ENCODE peak calls at places on chromosomes 2 and 18, in nine cellular contexts. One of them, this sample, is unnamed.

GRCh38 chr2:133836691-133837090 is 268.4 kb upstream of the NCKAP5 start:
- DNase-seq in T-cell: no peak
- DNase-seq in IMR-90: peak; percentile 70
- DNase-seq in T-helper 17 cell: no peak
- DNase-seq in stimulated activated naive B cell treated with anti-CD40 and anti-IgM and Interleukin-4, amounts not matched to agents 10 μg/mL and 1 μg/mL and 100 μg/mL, for 72 hours: no peak
- DNase-seq in HuH-7.5: no peak
- DNase-seq in fibroblast of gingiva: no peak
- DNase-seq in renal cortical epithelial cell: peak; percentile 94
- DNase-seq in amygdala: no peak
- DNase-seq in this sample: no peak

GRCh38 chr18:48294894-48295585 is 114.1 kb downstream of the ZBTB7C start:
- DNase-seq in T-cell: no peak
- DNase-seq in IMR-90: no peak
- DNase-seq in T-helper 17 cell: no peak
- DNase-seq in stimulated activated naive B cell treated with anti-CD40 and anti-IgM and Interleukin-4, amounts not matched to agents 10 μg/mL and 1 μg/mL and 100 μg/mL, for 72 hours: no peak
- DNase-seq in HuH-7.5: no peak
- DNase-seq in fibroblast of gingiva: no peak
- DNase-seq in renal cortical epithelial cell: no peak
- DNase-seq in amygdala: no peak
- DNase-seq in this sample: no peak

GRCh38 chr2:20633794-20634259 is 17.1 kb downstream of the HS1BP3 start:
- DNase-seq in T-cell: no peak
- DNase-seq in IMR-90: no peak
- DNase-seq in T-helper 17 cell: no peak
- DNase-seq in stimulated activated naive B cell treated with anti-CD40 and anti-IgM and Interleukin-4, amounts not matched to agents 10 μg/mL and 1 μg/mL and 100 μg/mL, for 72 hours: no peak
- DNase-seq in HuH-7.5: peak; percentile 31
- DNase-seq in fibroblast of gingiva: no peak
- DNase-seq in renal cortical epithelial cell: no peak
- DNase-seq in amygdala: no peak
- DNase-seq in this sample: no peak

GRCh38 chr2:169260846-169261245 is 101.5 kb downstream of the LRP2 start:
- DNase-seq in T-cell: no peak
- DNase-seq in IMR-90: no peak
- DNase-seq in T-helper 17 cell: no peak
- DNase-seq in stimulated activated naive B cell treated with anti-CD40 and anti-IgM and Interleukin-4, amounts not matched to agents 10 μg/mL and 1 μg/mL and 100 μg/mL, for 72 hours: no peak
- DNase-seq in HuH-7.5: no peak
- DNase-seq in fibroblast of gingiva: no peak
- DNase-seq in renal cortical epithelial cell: no peak
- DNase-seq in amygdala: no peak
- DNase-seq in this sample: no peak

GRCh38 chr2:169397697-169398096 is 35.4 kb upstream of the LRP2 start:
- DNase-seq in T-cell: no peak
- DNase-seq in IMR-90: no peak
- DNase-seq in T-helper 17 cell: no peak
- DNase-seq in stimulated activated naive B cell treated with anti-CD40 and anti-IgM and Interleukin-4, amounts not matched to agents 10 μg/mL and 1 μg/mL and 100 μg/mL, for 72 hours: no peak
- DNase-seq in HuH-7.5: no peak
- DNase-seq in fibroblast of gingiva: no peak
- DNase-seq in renal cortical epithelial cell: peak; percentile 22
- DNase-seq in amygdala: no peak
- DNase-seq in this sample: peak; percentile 10

GRCh38 chr2:54545700-54546450 is 89.7 kb downstream of the SPTBN1 start:
- DNase-seq in T-cell: no peak
- DNase-seq in IMR-90: peak; percentile 67
- DNase-seq in T-helper 17 cell: no peak
- DNase-seq in stimulated activated naive B cell treated with anti-CD40 and anti-IgM and Interleukin-4, amounts not matched to agents 10 μg/mL and 1 μg/mL and 100 μg/mL, for 72 hours: no peak
- DNase-seq in HuH-7.5: no peak
- DNase-seq in fibroblast of gingiva: peak; percentile 27
- DNase-seq in renal cortical epithelial cell: peak; percentile 100
- DNase-seq in amygdala: no peak
- DNase-seq in this sample: peak; percentile 93

GRCh38 chr2:237497820-237498128 is 10.7 kb downstream of the MLPH start:
- DNase-seq in T-cell: no peak
- DNase-seq in IMR-90: peak; percentile 47
- DNase-seq in T-helper 17 cell: no peak
- DNase-seq in stimulated activated naive B cell treated with anti-CD40 and anti-IgM and Interleukin-4, amounts not matched to agents 10 μg/mL and 1 μg/mL and 100 μg/mL, for 72 hours: no peak
- DNase-seq in HuH-7.5: no peak
- DNase-seq in fibroblast of gingiva: peak; percentile 79
- DNase-seq in renal cortical epithelial cell: no peak
- DNase-seq in amygdala: no peak
- DNase-seq in this sample: no peak

GRCh38 chr2:43438858-43439655 is 156.8 kb downstream of the THADA start:
- DNase-seq in T-cell: no peak
- DNase-seq in IMR-90: peak; percentile 36
- DNase-seq in T-helper 17 cell: no peak
- DNase-seq in stimulated activated naive B cell treated with anti-CD40 and anti-IgM and Interleukin-4, amounts not matched to agents 10 μg/mL and 1 μg/mL and 100 μg/mL, for 72 hours: no peak
- DNase-seq in HuH-7.5: no peak
- DNase-seq in fibroblast of gingiva: no peak
- DNase-seq in renal cortical epithelial cell: no peak
- DNase-seq in amygdala: no peak
- DNase-seq in this sample: peak; percentile 57

GRCh38 chr2:67215214-67215613 is 181.9 kb upstream of the ETAA1 start:
- DNase-seq in T-cell: no peak
- DNase-seq in IMR-90: peak; percentile 92
- DNase-seq in T-helper 17 cell: no peak
- DNase-seq in stimulated activated naive B cell treated with anti-CD40 and anti-IgM and Interleukin-4, amounts not matched to agents 10 μg/mL and 1 μg/mL and 100 μg/mL, for 72 hours: no peak
- DNase-seq in HuH-7.5: peak; percentile 47
- DNase-seq in fibroblast of gingiva: peak; percentile 6
- DNase-seq in renal cortical epithelial cell: peak; percentile 52
- DNase-seq in amygdala: no peak
- DNase-seq in this sample: peak; percentile 79

GRCh38 chr2:9168851-9169250 is 37.8 kb upstream of the ASAP2 start:
- DNase-seq in T-cell: no peak
- DNase-seq in IMR-90: no peak
- DNase-seq in T-helper 17 cell: no peak
- DNase-seq in stimulated activated naive B cell treated with anti-CD40 and anti-IgM and Interleukin-4, amounts not matched to agents 10 μg/mL and 1 μg/mL and 100 μg/mL, for 72 hours: no peak
- DNase-seq in HuH-7.5: no peak
- DNase-seq in fibroblast of gingiva: no peak
- DNase-seq in renal cortical epithelial cell: no peak
- DNase-seq in amygdala: no peak
- DNase-seq in this sample: no peak

GRCh38 chr2:240861547-240861946 is 7.1 kb upstream of the AGXT start:
- DNase-seq in T-cell: no peak
- DNase-seq in IMR-90: no peak
- DNase-seq in T-helper 17 cell: no peak
- DNase-seq in stimulated activated naive B cell treated with anti-CD40 and anti-IgM and Interleukin-4, amounts not matched to agents 10 μg/mL and 1 μg/mL and 100 μg/mL, for 72 hours: no peak
- DNase-seq in HuH-7.5: no peak
- DNase-seq in fibroblast of gingiva: no peak
- DNase-seq in renal cortical epithelial cell: no peak
- DNase-seq in amygdala: no peak
- DNase-seq in this sample: no peak

GRCh38 chr2:207711750-207712487 is 479 bp downstream of the CCNYL1 start:
- DNase-seq in T-cell: peak; percentile 38
- DNase-seq in IMR-90: peak; percentile 33
- DNase-seq in T-helper 17 cell: peak; percentile 33
- DNase-seq in stimulated activated naive B cell treated with anti-CD40 and anti-IgM and Interleukin-4, amounts not matched to agents 10 μg/mL and 1 μg/mL and 100 μg/mL, for 72 hours: peak; percentile 38
- DNase-seq in HuH-7.5: peak; percentile 43
- DNase-seq in fibroblast of gingiva: peak; percentile 39
- DNase-seq in renal cortical epithelial cell: no peak
- DNase-seq in amygdala: no peak
- DNase-seq in this sample: peak; percentile 51

GRCh38 chr2:118202707-118203303 is 114.5 kb downstream of the INSIG2 start:
- DNase-seq in T-cell: peak; percentile 49
- DNase-seq in IMR-90: peak; percentile 36
- DNase-seq in T-helper 17 cell: peak; percentile 34
- DNase-seq in stimulated activated naive B cell treated with anti-CD40 and anti-IgM and Interleukin-4, amounts not matched to agents 10 μg/mL and 1 μg/mL and 100 μg/mL, for 72 hours: peak; percentile 42
- DNase-seq in HuH-7.5: peak; percentile 31
- DNase-seq in fibroblast of gingiva: peak; percentile 37
- DNase-seq in renal cortical epithelial cell: peak; percentile 29
- DNase-seq in amygdala: no peak
- DNase-seq in this sample: peak; percentile 60

GRCh38 chr18:44036500-44036899 is 644.2 kb upstream of the SETBP1 start:
- DNase-seq in T-cell: no peak
- DNase-seq in IMR-90: no peak
- DNase-seq in T-helper 17 cell: no peak
- DNase-seq in stimulated activated naive B cell treated with anti-CD40 and anti-IgM and Interleukin-4, amounts not matched to agents 10 μg/mL and 1 μg/mL and 100 μg/mL, for 72 hours: no peak
- DNase-seq in HuH-7.5: no peak
- DNase-seq in fibroblast of gingiva: no peak
- DNase-seq in renal cortical epithelial cell: no peak
- DNase-seq in amygdala: no peak
- DNase-seq in this sample: peak; percentile 1

GRCh38 chr2:233464531-233465240 is 101.9 kb downstream of the USP40 start:
- DNase-seq in T-cell: no peak
- DNase-seq in IMR-90: no peak
- DNase-seq in T-helper 17 cell: no peak
- DNase-seq in stimulated activated naive B cell treated with anti-CD40 and anti-IgM and Interleukin-4, amounts not matched to agents 10 μg/mL and 1 μg/mL and 100 μg/mL, for 72 hours: no peak
- DNase-seq in HuH-7.5: no peak
- DNase-seq in fibroblast of gingiva: no peak
- DNase-seq in renal cortical epithelial cell: no peak
- DNase-seq in amygdala: no peak
- DNase-seq in this sample: peak; percentile 62

GRCh38 chr2:60515751-60516226 is 37.7 kb downstream of the BCL11A start:
- DNase-seq in T-cell: no peak
- DNase-seq in IMR-90: peak; percentile 94
- DNase-seq in T-helper 17 cell: no peak
- DNase-seq in stimulated activated naive B cell treated with anti-CD40 and anti-IgM and Interleukin-4, amounts not matched to agents 10 μg/mL and 1 μg/mL and 100 μg/mL, for 72 hours: peak; percentile 83
- DNase-seq in HuH-7.5: no peak
- DNase-seq in fibroblast of gingiva: no peak
- DNase-seq in renal cortical epithelial cell: peak; percentile 64
- DNase-seq in amygdala: no peak
- DNase-seq in this sample: peak; percentile 84

This sample was measured in epithelial cell of esophagus.